ENCODE peak calls at places on chromosomes 11 and 22, in nine cellular contexts. G is right lobe of liver, N is neuronal stem cell, S is IMR-90, J is upper lobe of right lung, Y is mesenchymal stem cell, F is body of pancreas, Z is colonic mucosa, P is sigmoid colon. L is an unnamed sample. For H3K4me1, the result is how much of the 10 kb centered on the place peaks cover.

GRCh38 chr22:41009222-41009948 is 58.2 kb downstream of the RBX1 start:
- DNase-seq in J (peak), Z (peak), N (no peak), Y (no peak), G (no peak), S (peak), P (no peak), F (no peak), L (no peak)

GRCh38 chr11:111086058-111086457 is 159.5 kb upstream of the POU2AF2 start:
- DNase-seq in P (no peak), N (no peak), Z (no peak), J (no peak), S (no peak), Y (no peak), F (no peak), G (no peak), L (no peak)

GRCh38 chr11:108851781-108852180 is 186.9 kb downstream of the DDX10 start:
- DNase-seq in Z (no peak), Y (no peak), S (no peak), P (no peak), F (no peak), N (no peak), J (no peak), G (no peak), L (no peak)

GRCh38 chr11:119773016-119773415 is 44.0 kb upstream of the NECTIN1 start:
- DNase-seq in J (peak), Y (no peak), Z (no peak), G (no peak), N (no peak), F (no peak), S (no peak), P (no peak), L (no peak)

GRCh38 chr11:30414283-30414682 is 91.4 kb downstream of the ARL14EP start:
- DNase-seq in J (no peak), S (no peak), N (no peak), P (no peak), F (no peak), G (no peak), Z (no peak), Y (no peak), L (no peak)

GRCh38 chr11:118980191-118980881 is 8.8 kb downstream of the FOXR1 start:
- DNase-seq in J (peak), S (no peak), N (no peak), P (peak), Z (peak), F (no peak), G (no peak), Y (no peak), L (peak)

GRCh38 chr11:1755344-1756023 is 5.1 kb upstream of the IFITM10 start:
- DNase-seq in S (no peak), N (no peak), Z (no peak), F (no peak), J (peak), P (no peak), Y (no peak), G (no peak), L (no peak)

GRCh38 chr11:114846040-114846791 is 167.9 kb downstream of the NXPE2 start:
- DNase-seq in N (no peak), Y (peak), S (no peak), J (no peak), F (peak), Z (no peak), P (no peak), G (no peak), L (no peak)

GRCh38 chr22:39081557-39081956 is 4.5 kb downstream of the APOBEC3G start:
- DNase-seq in N (no peak), Z (no peak), G (no peak), Y (no peak), P (no peak), F (no peak), S (no peak), J (no peak), L (no peak)

GRCh38 chr11:15276616-15277015 is 161.9 kb downstream of the INSC start:
- DNase-seq in G (no peak), P (no peak), N (peak), Z (no peak), J (no peak), Y (peak), S (peak), F (peak), L (no peak)

GRCh38 chr11:125404811-125405481 is 91.1 kb downstream of the FEZ1 start:
- DNase-seq in F (peak), Y (peak), G (peak), P (peak), S (peak), J (peak), N (peak), Z (peak), L (peak)

GRCh38 chr11:107844041-107844440 is 14.5 kb downstream of the SLC35F2 start:
- DNase-seq in S (peak), F (no peak), Y (peak), N (no peak), Z (no peak), P (no peak), J (no peak), G (no peak), L (no peak)

GRCh38 chr11:17803751-17804334 is 69.3 kb downstream of the KCNC1 start:
- DNase-seq in G (no peak), P (no peak), S (no peak), Y (no peak), N (no peak), J (no peak), Z (no peak), F (no peak), L (no peak)

GRCh38 chr11:127017482-127017881 is 16.9 kb upstream of the KIRREL3 start:
- DNase-seq in P (no peak), N (peak), G (no peak), S (peak), J (no peak), Y (peak), F (no peak), Z (no peak), L (no peak)

GRCh38 chr11:69293819-69294505 is at the start of gene MYEOV:
- DNase-seq in Y (peak), N (no peak), P (no peak), F (peak), J (peak), S (no peak), G (peak), Z (peak), L (peak)

GRCh38 chr11:29957406-29957805 is 59.4 kb downstream of the KCNA4 start:
- DNase-seq in J (no peak), F (no peak), P (no peak), G (no peak), N (no peak), Z (no peak), Y (no peak), S (no peak), L (no peak)

GRCh38 chr11:129728571-129728970 is 87.1 kb upstream of the TMEM45B start:
- DNase-seq in G (peak), N (no peak), P (no peak), S (no peak), F (peak), Z (no peak), J (no peak), Y (no peak), L (no peak)

GRCh38 chr11:119188887-119189286 is 3.6 kb downstream of the NHERF4 start:
- DNase-seq in P (no peak), G (no peak), J (no peak), Z (no peak), Y (no peak), S (no peak), F (no peak), N (no peak), L (no peak)

GRCh38 chr22:39250131-39250530 is 5.3 kb upstream of the PDGFB start:
- DNase-seq in S (no peak), F (no peak), N (no peak), P (no peak), G (no peak), Y (no peak), J (no peak), Z (no peak), L (no peak)

GRCh38 chr22:48663297-48663696 is 1164.4 kb downstream of the BRD1 start:
- DNase-seq in S (no peak), N (no peak), Y (no peak), G (no peak), Z (no peak), J (no peak), F (no peak), P (no peak), L (no peak)

GRCh38 chr22:50376064-50376747 is 33.1 kb downstream of the PPP6R2 start:
- DNase-seq in G (no peak), Y (no peak), F (no peak), S (no peak), J (no peak), Z (no peak), N (no peak), P (no peak), L (no peak)

GRCh38 chr22:45006873-45007246 is 2.9 kb downstream of the PHF21B start:
- DNase-seq in F (no peak), J (no peak), N (no peak), Z (no peak), S (no peak), G (no peak), Y (no peak), P (peak), L (no peak)

GRCh38 chr11:75283391-75283931 is 42.9 kb downstream of the TPBGL start:
- DNase-seq in S (no peak), Z (no peak), Y (no peak), G (no peak), P (no peak), J (no peak), F (no peak), N (no peak), L (no peak)

GRCh38 chr22:39388261-39389011 is 11.1 kb upstream of the TAB1 start:
- DNase-seq in Z (peak), G (peak), J (peak), S (peak), N (peak), F (peak), Y (peak), P (peak), L (peak)

GRCh38 chr11:112382561-112382960 is 121.9 kb upstream of the PLET1 start:
- DNase-seq in F (no peak), N (no peak), S (no peak), G (no peak), Y (no peak), J (no peak), Z (no peak), P (no peak), L (no peak)

GRCh38 chr11:29019960-29020683 is 911.9 kb downstream of the METTL15 start:
- DNase-seq in Z (no peak), F (peak), S (peak), P (no peak), G (no peak), Y (peak), J (no peak), N (no peak), L (no peak)

GRCh38 chr11:8686325-8686724 is 3.7 kb downstream of the RPL27A start:
- DNase-seq in F (no peak), S (no peak), P (no peak), Y (no peak), N (no peak), G (peak), J (no peak), Z (no peak), L (no peak)

GRCh38 chr11:8683115-8683807 is 669 bp downstream of the RPL27A start:
- DNase-seq in P (no peak), G (no peak), S (no peak), F (no peak), Y (no peak), N (no peak), J (peak), Z (no peak), L (no peak)

GRCh38 chr11:8684600-8685290 is 2.2 kb downstream of the RPL27A start:
- DNase-seq in N (no peak), S (no peak), P (no peak), J (no peak), Z (no peak), G (no peak), F (no peak), Y (no peak), L (no peak)

GRCh38 chr11:8685820-8686219 is 3.2 kb downstream of the RPL27A start:
- DNase-seq in F (no peak), Y (no peak), N (no peak), P (no peak), J (no peak), G (no peak), S (no peak), Z (no peak), L (no peak)

DNA sequence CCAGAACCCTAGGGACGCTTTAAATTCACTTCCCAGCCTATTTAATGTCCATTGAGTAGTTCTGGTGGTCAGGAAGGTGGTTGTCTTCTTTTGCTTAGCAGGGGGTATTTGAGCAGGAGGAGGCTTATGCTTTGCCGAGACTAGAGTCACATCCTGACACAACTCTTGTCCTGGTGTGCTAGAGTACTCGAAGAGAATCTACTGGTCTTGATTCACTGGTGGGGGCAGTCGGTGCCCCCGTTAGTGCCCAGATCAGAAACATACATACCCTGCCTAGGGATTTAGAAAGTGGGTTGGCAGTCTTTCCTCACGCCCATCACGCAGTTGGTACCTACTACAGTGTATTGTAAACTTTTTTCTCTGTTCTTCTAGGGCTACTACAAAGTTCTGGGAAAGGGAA is 2.7 kb downstream of the RPL27A start:
- DNase-seq in Z (no peak), G (no peak), N (no peak), F (no peak), J (no peak), S (no peak), Y (no peak), P (no peak), L (no peak)
- H3K4me3 ChIP-seq in Z (no peak), G (no peak), N (no peak), F (no peak), J (no peak), S (no peak), Y (no peak), P (no peak), L (no peak)

DNA sequence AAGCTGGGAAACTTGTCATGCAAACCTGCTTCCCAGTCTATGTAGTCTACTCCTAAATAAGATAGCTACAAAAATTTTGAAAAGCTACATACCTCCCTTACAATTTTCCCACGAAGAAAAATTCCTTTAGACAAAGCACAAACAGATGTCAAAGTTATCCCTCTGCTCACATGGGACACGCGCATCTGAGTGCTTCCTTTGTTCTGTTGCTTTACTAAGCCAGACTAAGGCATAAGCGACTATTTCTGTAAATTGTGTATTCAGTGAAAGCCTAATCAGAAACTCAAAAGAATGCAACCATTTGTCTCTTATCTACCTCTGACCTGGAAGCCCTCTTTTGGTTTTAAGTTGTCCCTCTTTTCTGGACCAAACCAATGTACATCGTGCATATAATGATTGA is 583.7 kb upstream of the B3GAT1 start:
- DNase-seq in N (no peak), F (no peak), J (no peak), Z (no peak), G (no peak), P (no peak), Y (no peak), S (no peak), L (no peak)
- H3K4me1 ChIP-seq in N (under half), F (under half), J (under half), Z (under half), G (under half), P (under half), Y (under half), S (under half), L (under half)

DNA sequence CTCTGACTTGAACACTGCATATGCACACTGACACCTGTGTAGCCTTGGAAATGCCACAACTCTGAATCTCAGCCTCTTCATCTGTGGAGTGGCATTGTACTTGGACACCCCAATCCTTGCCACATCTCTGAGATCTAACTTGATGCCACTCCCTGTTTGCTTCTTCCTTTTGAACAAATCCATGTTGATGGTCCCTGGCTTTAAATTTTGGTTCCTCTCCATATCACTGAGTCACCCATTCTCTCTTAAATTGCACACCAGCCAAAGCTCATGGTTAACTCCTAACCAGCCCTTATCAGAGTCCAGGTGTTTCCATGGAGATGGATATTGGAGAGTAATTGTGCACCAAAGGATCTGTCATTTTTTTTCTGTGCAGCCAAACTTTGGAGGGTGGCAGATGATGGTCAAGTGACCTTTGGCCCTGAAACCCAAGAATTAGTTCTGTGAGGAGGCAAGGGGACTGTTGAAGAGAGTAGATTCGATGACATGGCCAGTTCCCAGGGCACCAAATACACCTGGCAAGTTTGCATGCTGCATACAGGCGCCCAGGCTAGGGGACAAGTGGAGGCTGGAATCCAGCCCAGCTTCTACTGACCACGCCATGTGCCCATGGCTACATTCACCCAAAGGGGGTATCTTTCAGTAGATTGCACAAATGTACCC is 25.1 kb upstream of the PAMR1 start:
- DNase-seq in N (no peak), G (no peak), J (no peak), Z (no peak), F (no peak), Y (no peak), S (peak), P (no peak), L (no peak)
- H3K27ac ChIP-seq in N (no peak), G (no peak), J (no peak), Z (no peak), F (no peak), Y (peak), S (peak), P (no peak), L (no peak)

DNA sequence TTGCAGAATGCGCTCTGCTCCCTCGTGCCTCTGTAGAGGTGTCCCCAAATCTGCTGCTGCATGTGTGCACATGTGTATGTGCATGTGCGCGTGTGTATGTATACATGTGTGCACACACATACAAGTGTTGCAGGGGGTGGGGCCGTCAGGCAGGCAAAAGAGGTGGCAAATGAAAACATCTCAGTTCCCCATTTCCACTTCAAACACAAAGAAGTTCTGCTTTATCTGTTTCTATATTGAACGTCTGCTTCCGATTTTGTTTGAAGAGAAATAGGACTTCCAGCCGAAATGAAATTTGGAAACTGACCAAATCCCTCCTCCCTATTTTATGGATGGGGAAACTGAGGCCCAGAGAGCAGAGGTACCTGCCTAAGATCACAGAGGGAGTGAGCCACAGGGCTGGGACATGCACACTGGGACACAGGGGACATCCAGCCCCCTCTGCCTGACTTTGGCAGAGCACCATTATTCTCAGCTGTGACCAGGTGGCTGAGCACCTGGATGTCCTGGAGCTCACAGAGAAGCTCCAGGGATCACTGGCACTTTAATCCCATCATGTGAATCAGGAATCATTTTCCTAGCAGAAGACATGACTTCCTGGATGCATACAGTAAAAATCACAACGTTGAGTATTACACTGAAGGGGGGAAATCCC is 41.2 kb upstream of the ALX4 start:
- DNase-seq in F (no peak), G (no peak), P (no peak), N (no peak), S (no peak), Y (no peak), Z (no peak), J (peak), L (no peak)
- H3K4me3 ChIP-seq in F (no peak), G (no peak), P (no peak), N (no peak), S (no peak), Y (no peak), Z (no peak), J (no peak), L (no peak)

DNA sequence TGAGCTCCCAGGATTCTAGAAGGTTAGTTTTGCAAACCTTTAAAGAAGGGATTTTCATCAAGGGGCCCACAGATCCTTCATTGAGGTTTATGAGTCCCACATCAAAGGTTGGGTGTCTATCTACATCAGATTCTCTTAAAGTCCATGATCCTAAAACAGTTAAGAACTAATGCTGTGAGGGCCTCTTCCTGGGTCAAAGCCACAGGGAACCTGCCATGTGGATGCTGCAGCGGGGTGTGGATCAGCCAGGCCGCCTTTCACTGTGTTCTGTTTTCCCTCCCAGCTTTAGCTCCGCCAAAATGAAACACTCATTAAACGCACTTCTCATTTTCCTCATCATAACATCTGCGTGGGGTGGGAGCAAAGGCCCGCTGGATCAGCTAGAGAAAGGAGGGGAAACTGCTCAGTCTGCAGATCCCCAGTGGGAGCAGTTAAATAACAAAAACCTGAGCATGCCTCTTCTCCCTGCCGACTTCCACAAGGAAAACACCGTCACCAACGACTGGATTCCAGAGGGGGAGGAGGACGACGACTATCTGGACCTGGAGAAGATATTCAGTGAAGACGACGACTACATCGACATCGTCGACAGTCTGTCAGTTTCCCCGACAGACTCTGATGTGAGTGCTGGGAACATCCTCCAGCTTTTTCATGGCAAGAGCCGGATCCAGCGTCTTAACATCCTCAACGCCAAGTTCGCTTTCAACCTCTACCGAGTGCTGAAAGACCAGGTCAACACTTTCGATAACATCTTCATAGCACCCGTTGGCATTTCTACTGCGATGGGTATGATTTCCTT is 5.3 kb downstream of the SERPIND1 start:
- DNase-seq in J (no peak), Y (no peak), S (no peak), G (no peak), P (no peak), F (no peak), N (no peak), Z (no peak), L (no peak)
- H3K4me1 ChIP-seq in J (under half), Y (under half), S (under half), G (under half), P (under half), F (under half), N (under half), Z (under half), L (under half)

L was measured in aorta.